ENCODE peak calls at places on chromosomes 11 and 22, in nine cellular contexts. P, C, O, M, F, B, V, H and K are unnamed samples.

GRCh38 chr11:11381471-11382100 is 28.5 kb upstream of the CSNK2A3 start:
- DNase-seq in P (no peak), C (no peak), O (no peak), M (no peak), F (no peak), B (no peak), V (no peak), H (no peak), K (no peak)

GRCh38 chr11:2528301-2529050 is 83.7 kb downstream of the KCNQ1 start:
- DNase-seq in P (no peak), C (peak; percentile 1), O (no peak), M (no peak), F (no peak), B (no peak), V (no peak), H (peak; percentile 6), K (no peak)

GRCh38 chr11:64456509-64457320 is 97.8 kb downstream of the RPS6KA4 start:
- DNase-seq in P (no peak), C (no peak), O (no peak), M (no peak), F (no peak), B (no peak), V (no peak), H (no peak), K (no peak)

GRCh38 chr11:110029714-110030113 is 63.5 kb upstream of the ZC3H12C start:
- DNase-seq in P (no peak), C (no peak), O (no peak), M (peak; percentile 23), F (no peak), B (no peak), V (no peak), H (no peak), K (no peak)

GRCh38 chr11:45974806-45975205 is 52.4 kb downstream of the LARGE2 start:
- DNase-seq in P (no peak), C (no peak), O (no peak), M (no peak), F (no peak), B (no peak), V (no peak), H (no peak), K (no peak)

GRCh38 chr11:45075952-45076351 is 70.5 kb upstream of the PRDM11 start:
- DNase-seq in P (no peak), C (no peak), O (no peak), M (no peak), F (no peak), B (no peak), V (no peak), H (no peak), K (no peak)

GRCh38 chr11:1194231-1194976 is 28.5 kb upstream of the MUC5B start:
- DNase-seq in P (no peak), C (no peak), O (no peak), M (no peak), F (no peak), B (no peak), V (no peak), H (no peak), K (no peak)

GRCh38 chr11:57499413-57499982 is 16.0 kb downstream of the SLC43A1 start:
- DNase-seq in P (peak; percentile 98), C (peak; percentile 93), O (peak; percentile 87), M (peak; percentile 88), F (peak; percentile 21), B (peak; percentile 81), V (peak; percentile 91), H (peak; percentile 98), K (peak; percentile 97)

GRCh38 chr22:38505595-38506117 is 455 bp downstream of the DDX17 start:
- DNase-seq in P (peak; percentile 55), C (peak; percentile 82), O (no peak), M (peak; percentile 40), F (no peak), B (peak; percentile 65), V (peak; percentile 53), H (peak; percentile 72), K (peak; percentile 77)

GRCh38 chr22:44748524-44748923 is 3.9 kb upstream of the ARHGAP8 start:
- DNase-seq in P (no peak), C (no peak), O (no peak), M (no peak), F (no peak), B (no peak), V (no peak), H (no peak), K (no peak)

GRCh38 chr11:8086001-8086479 is 5.0 kb downstream of the TUB start:
- DNase-seq in P (no peak), C (peak; percentile 58), O (no peak), M (peak; percentile 44), F (no peak), B (no peak), V (no peak), H (peak; percentile 68), K (no peak)

GRCh38 chr22:48227341-48228018 is 1465.0 kb downstream of the TBC1D22A start:
- DNase-seq in P (no peak), C (no peak), O (no peak), M (no peak), F (no peak), B (no peak), V (no peak), H (no peak), K (no peak)

GRCh38 chr22:27719535-27720227 is 81.9 kb downstream of the MN1 start:
- DNase-seq in P (peak; percentile 51), C (peak; percentile 48), O (no peak), M (peak; percentile 47), F (no peak), B (no peak), V (peak; percentile 4), H (no peak), K (peak; percentile 39)